ENCODE peak calls at places on chromosomes 4 and X, in nine cellular contexts. One of them, this sample, is unnamed.

GRCh38 chr4:144969793-144970192 is 128.2 kb downstream of the ANAPC10 start:
- DNase-seq in left ventricle myocardium inferior: no peak
- DNase-seq in fibroblast of mammary gland: no peak
- DNase-seq in Peyer's patch: no peak
- DNase-seq in AG04450: no peak
- DNase-seq in stomach: no peak
- DNase-seq in suprapubic skin: no peak
- DNase-seq in BJ: no peak
- DNase-seq in cardiac muscle cell: no peak
- DNase-seq in this sample: no peak

GRCh38 chr4:165787516-165788274 is 85.3 kb upstream of the TLL1 start:
- DNase-seq in left ventricle myocardium inferior: no peak
- DNase-seq in suprapubic skin: no peak
- DNase-seq in stomach: no peak
- DNase-seq in BJ: no peak
- DNase-seq in cardiac muscle cell: no peak
- DNase-seq in Peyer's patch: no peak
- DNase-seq in fibroblast of mammary gland: no peak
- DNase-seq in AG04450: no peak
- DNase-seq in this sample: no peak

GRCh38 chr4:169383724-169384123 is 113.0 kb upstream of the SH3RF1 start:
- DNase-seq in left ventricle myocardium inferior: no peak
- DNase-seq in suprapubic skin: no peak
- DNase-seq in BJ: peak; percentile 87
- DNase-seq in AG04450: peak; percentile 81
- DNase-seq in fibroblast of mammary gland: peak; percentile 97
- DNase-seq in Peyer's patch: no peak
- DNase-seq in cardiac muscle cell: peak; percentile 80
- DNase-seq in stomach: no peak
- DNase-seq in this sample: peak; percentile 99

GRCh38 chrX:128975716-128976115 is 547.6 kb downstream of the SMARCA1 start:
- DNase-seq in AG04450: no peak
- DNase-seq in BJ: no peak
- DNase-seq in cardiac muscle cell: peak; percentile 0
- DNase-seq in stomach: peak; percentile 51
- DNase-seq in Peyer's patch: peak; percentile 53
- DNase-seq in suprapubic skin: no peak
- DNase-seq in fibroblast of mammary gland: peak; percentile 3
- DNase-seq in left ventricle myocardium inferior: no peak
- DNase-seq in this sample: no peak

GRCh38 chr4:99144070-99144469 is at the start of gene ADH4:
- DNase-seq in Peyer's patch: no peak
- DNase-seq in stomach: no peak
- DNase-seq in fibroblast of mammary gland: peak; percentile 42
- DNase-seq in cardiac muscle cell: peak; percentile 55
- DNase-seq in BJ: no peak
- DNase-seq in left ventricle myocardium inferior: no peak
- DNase-seq in suprapubic skin: no peak
- DNase-seq in AG04450: no peak
- DNase-seq in this sample: peak; percentile 8

GRCh38 chrX:9888953-9889470 is 78.1 kb upstream of the CLDN34 start:
- DNase-seq in BJ: peak; percentile 55
- DNase-seq in AG04450: no peak
- DNase-seq in suprapubic skin: no peak
- DNase-seq in cardiac muscle cell: no peak
- DNase-seq in fibroblast of mammary gland: no peak
- DNase-seq in left ventricle myocardium inferior: no peak
- DNase-seq in Peyer's patch: no peak
- DNase-seq in stomach: no peak
- DNase-seq in this sample: no peak

GRCh38 chr4:186227744-186228513 is 622 bp downstream of the KLKB1 start:
- DNase-seq in fibroblast of mammary gland: no peak
- DNase-seq in BJ: no peak
- DNase-seq in left ventricle myocardium inferior: no peak
- DNase-seq in stomach: no peak
- DNase-seq in cardiac muscle cell: peak; percentile 11
- DNase-seq in suprapubic skin: no peak
- DNase-seq in AG04450: no peak
- DNase-seq in Peyer's patch: no peak
- DNase-seq in this sample: no peak

GRCh38 chrX:135437867-135438733 is 16.4 kb downstream of the SMIM10L2A start:
- DNase-seq in left ventricle myocardium inferior: no peak
- DNase-seq in BJ: no peak
- DNase-seq in cardiac muscle cell: no peak
- DNase-seq in AG04450: no peak
- DNase-seq in fibroblast of mammary gland: no peak
- DNase-seq in suprapubic skin: no peak
- DNase-seq in Peyer's patch: no peak
- DNase-seq in stomach: no peak
- DNase-seq in this sample: no peak

GRCh38 chrX:57587607-57588006 is 4.2 kb upstream of the ZXDB start:
- DNase-seq in fibroblast of mammary gland: no peak
- DNase-seq in left ventricle myocardium inferior: no peak
- DNase-seq in Peyer's patch: no peak
- DNase-seq in stomach: no peak
- DNase-seq in AG04450: no peak
- DNase-seq in cardiac muscle cell: no peak
- DNase-seq in BJ: no peak
- DNase-seq in suprapubic skin: no peak
- DNase-seq in this sample: no peak

GRCh38 chrX:63128509-63128908 is 222.6 kb downstream of the SPIN4 start:
- DNase-seq in BJ: no peak
- DNase-seq in cardiac muscle cell: peak; percentile 0
- DNase-seq in AG04450: no peak
- DNase-seq in suprapubic skin: no peak
- DNase-seq in Peyer's patch: no peak
- DNase-seq in fibroblast of mammary gland: peak; percentile 22
- DNase-seq in left ventricle myocardium inferior: no peak
- DNase-seq in stomach: no peak
- DNase-seq in this sample: no peak

GRCh38 chr4:126775485-126776106 is 857.2 kb upstream of the INTU start:
- DNase-seq in BJ: no peak
- DNase-seq in stomach: no peak
- DNase-seq in AG04450: no peak
- DNase-seq in fibroblast of mammary gland: no peak
- DNase-seq in cardiac muscle cell: no peak
- DNase-seq in left ventricle myocardium inferior: no peak
- DNase-seq in Peyer's patch: no peak
- DNase-seq in suprapubic skin: no peak
- DNase-seq in this sample: no peak

GRCh38 chrX:81261576-81261975 is 59.7 kb downstream of the SH3BGRL start:
- DNase-seq in Peyer's patch: no peak
- DNase-seq in suprapubic skin: no peak
- DNase-seq in left ventricle myocardium inferior: no peak
- DNase-seq in stomach: no peak
- DNase-seq in fibroblast of mammary gland: peak; percentile 7
- DNase-seq in cardiac muscle cell: peak; percentile 61
- DNase-seq in BJ: no peak
- DNase-seq in AG04450: no peak
- DNase-seq in this sample: peak; percentile 78

GRCh38 chrX:114619874-114620273 is 36.0 kb downstream of the HTR2C start:
- DNase-seq in BJ: no peak
- DNase-seq in AG04450: no peak
- DNase-seq in left ventricle myocardium inferior: no peak
- DNase-seq in fibroblast of mammary gland: peak; percentile 8
- DNase-seq in Peyer's patch: no peak
- DNase-seq in stomach: no peak
- DNase-seq in cardiac muscle cell: peak; percentile 5
- DNase-seq in suprapubic skin: no peak
- DNase-seq in this sample: no peak

GRCh38 chr4:8911311-8912088 is 39.9 kb upstream of the HMX1 start:
- DNase-seq in cardiac muscle cell: no peak
- DNase-seq in fibroblast of mammary gland: peak; percentile 9
- DNase-seq in suprapubic skin: peak; percentile 69
- DNase-seq in AG04450: no peak
- DNase-seq in Peyer's patch: no peak
- DNase-seq in BJ: no peak
- DNase-seq in left ventricle myocardium inferior: no peak
- DNase-seq in stomach: peak; percentile 18
- DNase-seq in this sample: no peak

GRCh38 chr4:95190751-95191436 is 357.9 kb downstream of the UNC5C start:
- DNase-seq in Peyer's patch: no peak
- DNase-seq in fibroblast of mammary gland: no peak
- DNase-seq in suprapubic skin: no peak
- DNase-seq in stomach: no peak
- DNase-seq in BJ: no peak
- DNase-seq in left ventricle myocardium inferior: no peak
- DNase-seq in cardiac muscle cell: no peak
- DNase-seq in AG04450: no peak
- DNase-seq in this sample: no peak

GRCh38 chr4:14092741-14093140 is 465.2 kb upstream of the BOD1L1 start:
- DNase-seq in fibroblast of mammary gland: no peak
- DNase-seq in stomach: no peak
- DNase-seq in cardiac muscle cell: no peak
- DNase-seq in left ventricle myocardium inferior: no peak
- DNase-seq in Peyer's patch: no peak
- DNase-seq in AG04450: no peak
- DNase-seq in suprapubic skin: no peak
- DNase-seq in BJ: no peak
- DNase-seq in this sample: no peak

GRCh38 chr4:39642885-39643550 is 4.4 kb upstream of the SMIM14 start:
- DNase-seq in BJ: no peak
- DNase-seq in left ventricle myocardium inferior: no peak
- DNase-seq in Peyer's patch: no peak
- DNase-seq in fibroblast of mammary gland: peak; percentile 80
- DNase-seq in suprapubic skin: no peak
- DNase-seq in stomach: no peak
- DNase-seq in AG04450: no peak
- DNase-seq in cardiac muscle cell: peak; percentile 84
- DNase-seq in this sample: peak; percentile 55

GRCh38 chr4:153788419-153789276 is at the start of gene SFRP2:
- DNase-seq in cardiac muscle cell: no peak
- DNase-seq in left ventricle myocardium inferior: no peak
- DNase-seq in stomach: no peak
- DNase-seq in suprapubic skin: peak; percentile 84
- DNase-seq in AG04450: no peak
- DNase-seq in BJ: no peak
- DNase-seq in Peyer's patch: peak; percentile 49
- DNase-seq in fibroblast of mammary gland: peak; percentile 61
- DNase-seq in this sample: no peak
- H3K4me3 ChIP-seq in cardiac muscle cell: peak within 1 kb of the TSS; percentile 22
- H3K4me3 ChIP-seq in left ventricle myocardium inferior: peak within 1 kb of the TSS; percentile 48
- H3K4me3 ChIP-seq in stomach: peak within 1 kb of the TSS; percentile 35
- H3K4me3 ChIP-seq in suprapubic skin: peak within 1 kb of the TSS; percentile 52
- H3K4me3 ChIP-seq in AG04450: no peak within 1 kb of the TSS
- H3K4me3 ChIP-seq in BJ: no peak within 1 kb of the TSS
- H3K4me3 ChIP-seq in Peyer's patch: peak within 1 kb of the TSS; percentile 20
- H3K4me3 ChIP-seq in fibroblast of mammary gland: peak within 1 kb of the TSS; percentile 60
- H3K4me3 ChIP-seq in this sample: no peak within 1 kb of the TSS

GRCh38 chr4:56843421-56843899 is 22.0 kb upstream of the SPINK2 start:
- DNase-seq in stomach: no peak
- DNase-seq in left ventricle myocardium inferior: no peak
- DNase-seq in suprapubic skin: no peak
- DNase-seq in cardiac muscle cell: peak; percentile 61
- DNase-seq in AG04450: no peak
- DNase-seq in BJ: no peak
- DNase-seq in Peyer's patch: no peak
- DNase-seq in fibroblast of mammary gland: no peak
- DNase-seq in this sample: no peak

GRCh38 chr4:56850910-56851309 is 29.4 kb upstream of the SPINK2 start:
- DNase-seq in suprapubic skin: no peak
- DNase-seq in fibroblast of mammary gland: no peak
- DNase-seq in stomach: no peak
- DNase-seq in AG04450: no peak
- DNase-seq in cardiac muscle cell: no peak
- DNase-seq in BJ: no peak
- DNase-seq in Peyer's patch: no peak
- DNase-seq in left ventricle myocardium inferior: no peak
- DNase-seq in this sample: no peak

GRCh38 chr4:56840559-56840958 is 19.1 kb upstream of the SPINK2 start:
- DNase-seq in Peyer's patch: no peak
- DNase-seq in AG04450: no peak
- DNase-seq in fibroblast of mammary gland: no peak
- DNase-seq in stomach: no peak
- DNase-seq in suprapubic skin: no peak
- DNase-seq in cardiac muscle cell: no peak
- DNase-seq in left ventricle myocardium inferior: no peak
- DNase-seq in BJ: no peak
- DNase-seq in this sample: no peak

DNA sequence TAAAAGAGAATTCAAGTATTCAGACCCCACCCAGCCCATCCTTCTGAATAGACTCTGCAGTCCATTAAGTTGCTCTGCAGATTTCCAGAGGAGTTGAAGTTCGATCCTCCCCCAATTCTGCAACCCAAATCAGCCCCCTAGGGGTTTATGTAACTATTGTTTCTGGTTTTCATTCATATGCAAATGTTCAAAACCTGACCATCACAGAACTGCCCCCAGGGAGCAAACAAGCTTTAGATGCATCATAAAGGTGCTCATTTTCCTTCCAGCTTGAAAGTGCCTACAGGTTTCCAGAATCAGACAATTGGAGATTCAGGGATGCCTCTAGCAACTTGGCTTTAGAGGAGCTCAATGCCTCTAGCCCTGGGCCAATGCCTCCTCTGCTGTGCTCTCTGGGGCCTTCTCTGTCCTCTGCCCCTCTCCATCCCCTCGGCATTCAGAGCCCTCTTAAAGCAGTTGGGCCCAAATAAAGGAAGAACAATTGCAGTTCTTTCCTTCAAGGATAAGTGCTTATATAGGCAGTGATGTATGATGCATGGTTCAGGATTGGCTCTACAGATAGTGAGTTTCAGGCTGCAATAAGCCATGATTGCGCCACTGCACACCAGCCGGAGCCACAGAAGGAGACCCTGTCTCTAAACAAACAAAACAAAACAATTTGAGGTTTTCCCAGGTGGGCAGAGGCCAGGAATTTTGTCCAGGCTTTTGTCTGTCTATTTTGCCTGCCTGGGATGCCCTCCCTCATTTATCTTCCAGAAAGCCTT is 23.5 kb upstream of the SPINK2 start:
- DNase-seq in AG04450: no peak
- DNase-seq in cardiac muscle cell: peak; percentile 42
- DNase-seq in stomach: no peak
- DNase-seq in BJ: no peak
- DNase-seq in Peyer's patch: no peak
- DNase-seq in fibroblast of mammary gland: no peak
- DNase-seq in left ventricle myocardium inferior: no peak
- DNase-seq in suprapubic skin: no peak
- DNase-seq in this sample: no peak
- H3K4me3 ChIP-seq in AG04450: no peak overlapping the region
- H3K4me3 ChIP-seq in cardiac muscle cell: no peak overlapping the region
- H3K4me3 ChIP-seq in stomach: no peak overlapping the region
- H3K4me3 ChIP-seq in BJ: no peak overlapping the region
- H3K4me3 ChIP-seq in Peyer's patch: no peak overlapping the region
- H3K4me3 ChIP-seq in fibroblast of mammary gland: no peak overlapping the region
- H3K4me3 ChIP-seq in left ventricle myocardium inferior: no peak overlapping the region
- H3K4me3 ChIP-seq in suprapubic skin: no peak overlapping the region
- H3K4me3 ChIP-seq in this sample: no peak overlapping the region

GRCh38 chr4:7034262-7035081 is 8.7 kb upstream of the TADA2B start:
- DNase-seq in suprapubic skin: peak; percentile 75
- DNase-seq in cardiac muscle cell: peak; percentile 34
- DNase-seq in stomach: peak; percentile 83
- DNase-seq in AG04450: no peak
- DNase-seq in left ventricle myocardium inferior: no peak
- DNase-seq in BJ: no peak
- DNase-seq in fibroblast of mammary gland: no peak
- DNase-seq in Peyer's patch: no peak
- DNase-seq in this sample: peak; percentile 70
- H3K4me3 ChIP-seq in suprapubic skin: no peak overlapping the region
- H3K4me3 ChIP-seq in cardiac muscle cell: no peak overlapping the region
- H3K4me3 ChIP-seq in stomach: no peak overlapping the region
- H3K4me3 ChIP-seq in AG04450: no peak overlapping the region
- H3K4me3 ChIP-seq in left ventricle myocardium inferior: no peak overlapping the region
- H3K4me3 ChIP-seq in BJ: no peak overlapping the region
- H3K4me3 ChIP-seq in fibroblast of mammary gland: no peak overlapping the region
- H3K4me3 ChIP-seq in Peyer's patch: no peak overlapping the region
- H3K4me3 ChIP-seq in this sample: no peak overlapping the region

GRCh38 chr4:55547918-55548317 is 1.2 kb upstream of the CLOCK start:
- DNase-seq in Peyer's patch: no peak
- DNase-seq in BJ: no peak
- DNase-seq in stomach: no peak
- DNase-seq in cardiac muscle cell: no peak
- DNase-seq in AG04450: no peak
- DNase-seq in suprapubic skin: no peak
- DNase-seq in fibroblast of mammary gland: no peak
- DNase-seq in left ventricle myocardium inferior: no peak
- DNase-seq in this sample: no peak
- H3K4me3 ChIP-seq in Peyer's patch: no peak overlapping the region
- H3K4me3 ChIP-seq in BJ: no peak overlapping the region
- H3K4me3 ChIP-seq in stomach: peak overlapping the region; percentile 93
- H3K4me3 ChIP-seq in cardiac muscle cell: peak overlapping the region; percentile 56
- H3K4me3 ChIP-seq in AG04450: peak overlapping the region; percentile 82
- H3K4me3 ChIP-seq in suprapubic skin: peak overlapping the region; percentile 90
- H3K4me3 ChIP-seq in fibroblast of mammary gland: peak overlapping the region; percentile 75
- H3K4me3 ChIP-seq in left ventricle myocardium inferior: peak overlapping the region; percentile 99
- H3K4me3 ChIP-seq in this sample: peak overlapping the region; percentile 88

This sample was measured in astrocyte.